ENCODE peak calls at places on chromosome 11, in six cellular contexts. Z is sigmoid colon, L is upper lobe of left lung, U is tibial nerve, G is A549, F is esophagus muscularis mucosa. Y is an unnamed sample.

GRCh38 chr11:69317401-69318092 is 23.6 kb downstream of the MYEOV start:
- DNase-seq in Z (peak; percentile 8), L (no peak), U (no peak), G (no peak), F (no peak), Y (no peak)

GRCh38 chr11:114060402-114061052 is 1.0 kb downstream of the ZBTB16 start:
- DNase-seq in Z (peak; percentile 75), L (no peak), U (no peak), G (no peak), F (no peak), Y (peak; percentile 45)

GRCh38 chr11:18527512-18527911 is 770 bp upstream of the TSG101 start:
- DNase-seq in Z (no peak), L (no peak), U (no peak), G (peak; percentile 36), F (no peak), Y (no peak)

GRCh38 chr11:105142167-105142566 is 2.6 kb upstream of the CARD18 start:
- DNase-seq in Z (no peak), L (no peak), U (no peak), G (no peak), F (no peak), Y (no peak)

GRCh38 chr11:103433380-103433779 is 324.2 kb downstream of the DYNC2H1 start:
- DNase-seq in Z (no peak), L (no peak), U (no peak), G (peak; percentile 17), F (no peak), Y (no peak)

GRCh38 chr11:27443746-27444465 is 28.7 kb downstream of the LGR4 start:
- DNase-seq in Z (no peak), L (no peak), U (no peak), G (no peak), F (no peak), Y (no peak)

GRCh38 chr11:68750197-68750987 is 928 bp downstream of the TESMIN start:
- DNase-seq in Z (no peak), L (peak; percentile 30), U (no peak), G (no peak), F (no peak), Y (no peak)

GRCh38 chr11:12110714-12111481 is 508 bp downstream of the MICAL2 start:
- DNase-seq in Z (peak; percentile 76), L (peak; percentile 60), U (no peak), G (no peak), F (no peak), Y (no peak)

GRCh38 chr11:63840356-63841060 is 1.6 kb downstream of the MARK2 start:
- DNase-seq in Z (no peak), L (no peak), U (no peak), G (no peak), F (no peak), Y (no peak)

GRCh38 chr11:45259607-45260006 is 26.5 kb downstream of the SYT13 start:
- DNase-seq in Z (no peak), L (no peak), U (no peak), G (peak; percentile 46), F (no peak), Y (peak; percentile 80)

GRCh38 chr11:44901120-44901519 is 49.6 kb downstream of the TP53I11 start:
- DNase-seq in Z (no peak), L (no peak), U (no peak), G (no peak), F (no peak), Y (no peak)

GRCh38 chr11:105838668-105839403 is 183.2 kb downstream of the MSANTD4 start:
- DNase-seq in Z (no peak), L (no peak), U (no peak), G (no peak), F (no peak), Y (no peak)

GRCh38 chr11:69187540-69188065 is 31.9 kb downstream of the SMIM38 start:
- DNase-seq in Z (no peak), L (no peak), U (no peak), G (no peak), F (no peak), Y (no peak)

GRCh38 chr11:18352581-18352980 is 30.2 kb downstream of the GTF2H1 start:
- DNase-seq in Z (no peak), L (no peak), U (no peak), G (no peak), F (no peak), Y (no peak)

GRCh38 chr11:64855596-64856304 is 11.3 kb upstream of the CDC42BPG start:
- DNase-seq in Z (no peak), L (no peak), U (no peak), G (no peak), F (no peak), Y (no peak)

GRCh38 chr11:64809781-64810241 is 540 bp downstream of the MEN1 start:
- DNase-seq in Z (no peak), L (peak; percentile 56), U (no peak), G (no peak), F (no peak), Y (peak; percentile 65)

GRCh38 chr11:17164361-17165246 is 43.2 kb downstream of the PIK3C2A start:
- DNase-seq in Z (no peak), L (peak; percentile 53), U (peak; percentile 20), G (no peak), F (no peak), Y (no peak)

GRCh38 chr11:126354631-126355323 is 709 bp upstream of the ST3GAL4 start:
- DNase-seq in Z (peak; percentile 53), L (no peak), U (no peak), G (no peak), F (no peak), Y (no peak)

GRCh38 chr11:1260023-1260501 is 37.2 kb downstream of the MUC5B start:
- DNase-seq in Z (no peak), L (no peak), U (no peak), G (peak; percentile 76), F (no peak), Y (peak; percentile 41)

GRCh38 chr11:13861411-13861810 is 101.1 kb upstream of the SPON1 start:
- DNase-seq in Z (no peak), L (no peak), U (no peak), G (no peak), F (no peak), Y (no peak)

GRCh38 chr11:36452987-36453386 is 57.1 kb downstream of the TRAF6 start:
- DNase-seq in Z (no peak), L (no peak), U (no peak), G (peak; percentile 15), F (no peak), Y (no peak)

GRCh38 chr11:96215094-96215782 is 127.8 kb downstream of the MAML2 start:
- DNase-seq in Z (no peak), L (peak; percentile 38), U (no peak), G (peak; percentile 18), F (no peak), Y (no peak)

GRCh38 chr11:117691206-117691490 is 105.9 kb downstream of the DSCAML1 start:
- DNase-seq in Z (no peak), L (no peak), U (no peak), G (no peak), F (no peak), Y (no peak)

GRCh38 chr11:127217941-127218615 is 217.5 kb upstream of the KIRREL3 start:
- DNase-seq in Z (no peak), L (no peak), U (no peak), G (no peak), F (no peak), Y (no peak)

GRCh38 chr11:57936050-57936418 is 87.6 kb upstream of the OR9Q1 start:
- DNase-seq in Z (no peak), L (no peak), U (no peak), G (peak; percentile 31), F (no peak), Y (no peak)

GRCh38 chr11:72389116-72389515 is 45.2 kb downstream of the CLPB start:
- DNase-seq in Z (no peak), L (no peak), U (no peak), G (no peak), F (peak; percentile 55), Y (no peak)

GRCh38 chr11:74557526-74557925 is 34.9 kb upstream of the POLD3 start:
- DNase-seq in Z (no peak), L (no peak), U (no peak), G (no peak), F (no peak), Y (no peak)

GRCh38 chr11:114077482-114078305 is 18.2 kb downstream of the ZBTB16 start:
- DNase-seq in Z (peak; percentile 61), L (peak; percentile 59), U (no peak), G (no peak), F (no peak), Y (no peak)

GRCh38 chr11:128678017-128678416 is 15.9 kb upstream of the FLI1 start:
- DNase-seq in Z (no peak), L (no peak), U (no peak), G (no peak), F (no peak), Y (no peak)

GRCh38 chr11:122439911-122440782 is 215.4 kb upstream of the UBASH3B start:
- DNase-seq in Z (peak; percentile 64), L (no peak), U (peak; percentile 37), G (peak; percentile 48), F (no peak), Y (no peak)
- TF ChIP-seq EP300 in Z (no peak), L (no peak), U (peak; percentile 34), G (no peak), F (no peak), Y (no peak)

GRCh38 chr11:121520243-121521144 is 67.7 kb upstream of the SORL1-AS1 start:
- DNase-seq in Z (no peak), L (no peak), U (no peak), G (no peak), F (no peak), Y (no peak)
- TF ChIP-seq EP300 in Z (no peak), L (no peak), U (peak; percentile 41), G (no peak), F (no peak), Y (no peak)

DNA sequence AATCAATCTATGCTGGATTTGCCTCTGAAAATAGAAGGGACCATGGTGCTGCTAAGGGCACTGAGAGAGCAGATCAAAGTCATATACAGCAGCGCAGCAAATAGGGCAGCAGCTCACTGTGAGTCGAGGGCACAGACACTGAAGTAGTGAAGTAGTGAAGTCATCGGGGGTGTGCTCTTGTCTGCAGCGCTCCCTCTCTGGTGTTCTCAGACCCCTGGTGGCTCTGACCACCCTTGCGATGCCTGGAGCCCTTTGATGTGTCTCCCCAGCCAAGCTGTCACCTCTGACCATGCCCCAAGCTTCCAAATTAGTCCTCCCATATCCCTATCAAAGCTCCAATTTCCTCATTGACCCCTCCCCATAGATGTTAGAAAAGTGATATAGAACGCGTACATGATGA is 27.7 kb upstream of the EIF3M start:
- DNase-seq in Z (no peak), L (no peak), U (no peak), G (no peak), F (no peak), Y (no peak)
- TF ChIP-seq EP300 in Z (no peak), L (no peak), U (no peak), G (no peak), F (no peak), Y (no peak)

GRCh38 chr11:22536036-22536435 is 89.6 kb downstream of the FANCF start:
- DNase-seq in Z (no peak), L (no peak), U (no peak), G (no peak), F (no peak), Y (no peak)

DNA sequence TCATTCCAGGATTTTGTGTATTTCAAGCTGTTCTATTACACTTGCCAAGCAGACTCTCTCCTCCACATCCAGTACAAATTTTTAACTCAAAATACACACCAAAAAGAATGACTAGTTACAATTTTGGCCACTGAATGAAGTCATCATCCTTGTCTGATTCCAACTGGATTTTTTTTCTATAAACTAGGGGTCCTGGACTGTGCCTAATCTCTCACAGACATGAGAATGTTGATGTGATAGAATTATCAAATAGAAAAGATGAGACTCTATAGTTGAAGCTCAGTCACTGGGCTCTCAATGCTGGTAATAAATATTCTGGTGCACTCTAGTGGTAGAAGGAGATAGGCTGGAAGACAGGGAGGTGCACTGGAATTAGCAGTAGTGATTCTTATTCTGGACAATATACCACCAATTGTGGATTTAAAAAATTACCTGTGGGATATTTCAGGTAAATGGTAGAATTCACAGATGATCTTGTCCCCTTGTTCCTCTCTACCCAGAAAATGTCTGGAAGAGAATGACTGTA is 85.7 kb downstream of the FANCF start:
- DNase-seq in Z (no peak), L (no peak), U (peak; percentile 15), G (no peak), F (no peak), Y (no peak)
- TF ChIP-seq EP300 in Z (no peak), L (no peak), U (no peak), G (no peak), F (no peak), Y (no peak)

Y was measured in stomach.